ENCODE peak calls at places on chromosome 12, in five cellular contexts. M, V, S, Q and P are unnamed samples.

GRCh38 chr12:53171725-53172329 is 8.7 kb upstream of the ZNF740 start:
- DNase-seq in M (no peak), V (peak; percentile 34), Q (no peak), S (no peak), P (no peak)

GRCh38 chr12:122880668-122881067 is 15.3 kb downstream of the VPS37B start:
- DNase-seq in Q (no peak), M (no peak), V (peak; percentile 47), S (no peak), P (peak; percentile 65)

GRCh38 chr12:13227191-13227590 is 30.7 kb downstream of the EMP1 start:
- DNase-seq in V (no peak), M (no peak), Q (no peak), S (no peak), P (no peak)

GRCh38 chr12:14905269-14906004 is 19.8 kb upstream of the MGP start:
- DNase-seq in S (no peak), Q (no peak), V (no peak), M (no peak), P (no peak)

GRCh38 chr12:57000393-57000792 is 6.0 kb downstream of the ZBTB39 start:
- DNase-seq in M (peak; percentile 4), V (no peak), Q (no peak), S (no peak), P (no peak)

GRCh38 chr12:114963846-114964245 is 279.9 kb upstream of the TBX3 start:
- DNase-seq in V (no peak), M (no peak), S (no peak), Q (no peak), P (no peak)

GRCh38 chr12:126974779-126975178 is 1292.2 kb upstream of the TMEM132C start:
- DNase-seq in V (no peak), S (no peak), Q (no peak), M (peak; percentile 13), P (peak; percentile 29)

GRCh38 chr12:144650-145284 is 69.2 kb downstream of the SLC6A12 start:
- DNase-seq in M (no peak), S (no peak), V (no peak), Q (no peak), P (no peak)

GRCh38 chr12:124681779-124682391 is 114.5 kb upstream of the NCOR2 start:
- DNase-seq in V (peak; percentile 41), M (no peak), Q (no peak), S (no peak), P (peak; percentile 84)

GRCh38 chr12:31875609-31875964 is 83.6 kb upstream of the RESF1 start:
- DNase-seq in M (no peak), V (no peak), S (no peak), Q (no peak), P (no peak)

GRCh38 chr12:31274520-31275300 is 51.2 kb downstream of the SINHCAF start:
- DNase-seq in Q (no peak), V (no peak), S (no peak), M (no peak), P (no peak)

GRCh38 chr12:48750769-48751356 is 34.4 kb upstream of the CCNT1 start:
- DNase-seq in Q (no peak), S (no peak), M (no peak), V (no peak), P (no peak)

GRCh38 chr12:88579572-88579940 is 715 bp downstream of the KITLG start:
- DNase-seq in V (no peak), Q (no peak), M (no peak), S (peak; percentile 63), P (peak; percentile 29)

GRCh38 chr12:29944269-29945000 is 160.7 kb upstream of the TMTC1 start:
- DNase-seq in Q (no peak), M (no peak), V (no peak), S (no peak), P (no peak)

GRCh38 chr12:18492372-18493025 is 231.2 kb downstream of the PIK3C2G start:
- DNase-seq in S (no peak), Q (no peak), V (no peak), M (no peak), P (no peak)

GRCh38 chr12:132143328-132144071 is 619 bp downstream of the DDX51 start:
- DNase-seq in Q (no peak), M (no peak), V (no peak), S (no peak), P (no peak)

GRCh38 chr12:77847665-77848431 is 17.2 kb downstream of the NAV3 start:
- DNase-seq in V (no peak), Q (peak; percentile 26), S (no peak), M (no peak), P (no peak)
- TF ChIP-seq HDAC2 in V (no peak), Q (no peak), S (no peak), M (no peak), P (no peak)

DNA sequence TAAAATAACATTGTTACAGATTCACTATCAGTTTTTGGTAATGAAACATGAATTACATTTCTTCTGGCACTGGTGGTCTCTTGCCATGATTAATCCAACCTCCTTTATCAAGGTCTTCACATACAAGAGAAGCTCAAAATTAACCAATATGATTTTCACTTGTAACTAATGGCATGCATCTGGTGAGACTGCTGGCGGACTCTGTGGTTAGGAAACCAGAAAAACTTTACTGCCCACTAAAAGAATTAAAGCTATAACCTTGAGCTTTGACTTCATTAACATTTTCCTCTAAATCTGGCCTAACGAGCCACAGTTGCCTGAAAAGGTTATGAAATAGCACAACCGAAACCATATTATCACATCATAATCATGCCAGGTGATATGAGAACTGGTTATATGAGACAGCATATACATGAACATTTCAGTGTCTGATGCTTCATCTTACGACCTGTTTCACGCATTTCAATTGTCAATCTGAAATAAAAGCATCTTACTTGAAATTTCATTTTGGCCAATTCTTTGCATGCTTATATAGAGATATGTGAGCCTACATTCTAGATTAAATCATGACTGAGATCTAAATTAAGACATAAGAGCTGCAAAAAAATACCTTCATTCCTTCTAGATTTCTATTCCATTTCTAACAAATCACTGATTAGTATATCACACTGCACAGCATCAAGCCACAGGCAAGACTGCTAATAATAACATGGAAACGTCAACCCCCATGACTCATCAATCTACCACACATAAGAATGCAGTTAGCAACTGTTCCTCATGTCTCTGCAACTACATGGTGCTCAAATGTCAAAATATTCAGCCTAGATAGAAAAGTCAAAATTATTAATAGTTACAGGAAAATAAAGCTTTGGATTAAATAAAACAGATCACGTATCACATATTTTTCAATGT is 89.3 kb downstream of the OSBPL8 start:
- DNase-seq in Q (peak; percentile 25), S (no peak), M (peak; percentile 36), V (no peak), P (peak; percentile 51)
- TF ChIP-seq HDAC2 in Q (no peak), S (no peak), M (no peak), V (no peak), P (no peak)

GRCh38 chr12:94792690-94793089 is 142.3 kb upstream of the TMCC3 start:
- DNase-seq in S (no peak), Q (no peak), M (no peak), V (no peak), P (no peak)
- TF ChIP-seq HDAC2 in S (no peak), Q (no peak), M (no peak), V (no peak), P (no peak)

GRCh38 chr12:69641546-69641945 is 30.8 kb upstream of the LRRC10 start:
- DNase-seq in V (no peak), M (no peak), Q (no peak), S (no peak), P (no peak)

GRCh38 chr12:69644516-69644915 is 33.8 kb upstream of the LRRC10 start:
- DNase-seq in S (no peak), Q (no peak), M (no peak), V (no peak), P (no peak)

GRCh38 chr12:69642531-69642930 is 31.8 kb upstream of the LRRC10 start:
- DNase-seq in S (no peak), M (no peak), Q (no peak), V (no peak), P (no peak)

GRCh38 chr12:69645031-69645430 is 34.3 kb upstream of the LRRC10 start:
- DNase-seq in M (no peak), S (no peak), Q (no peak), V (no peak), P (no peak)

DNA sequence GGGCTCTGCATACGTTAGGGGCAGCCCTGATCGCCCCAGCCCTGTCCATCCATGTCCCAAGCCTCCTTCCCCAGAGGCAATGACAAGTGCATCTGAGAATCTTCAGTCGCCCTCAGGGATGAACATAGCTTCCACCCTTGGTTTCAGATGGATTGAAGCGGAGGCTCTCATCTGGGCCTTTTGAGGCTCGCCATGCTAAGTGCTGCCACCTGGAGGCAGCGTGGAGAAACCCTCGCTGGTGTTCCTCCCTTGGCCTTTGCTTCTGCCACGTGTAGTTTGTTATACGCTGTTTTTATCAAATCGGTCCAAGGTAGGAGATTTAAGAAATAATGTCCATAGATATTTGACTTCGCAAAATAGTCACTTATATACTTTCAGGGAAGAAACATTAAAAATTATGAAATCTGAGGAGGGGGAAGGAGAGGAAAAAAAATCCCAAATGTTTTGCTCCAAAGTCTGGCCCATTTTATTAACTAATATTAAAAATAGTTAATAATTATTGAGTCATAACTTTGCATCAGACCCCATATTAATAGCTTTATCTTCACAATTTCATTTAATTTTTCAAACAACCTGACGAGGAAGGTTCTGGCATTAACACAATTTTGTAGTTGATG is 28.8 kb upstream of the LRRC10 start:
- DNase-seq in M (peak; percentile 83), Q (peak; percentile 15), S (peak; percentile 77), V (peak; percentile 52), P (peak; percentile 79)
- TF ChIP-seq HDAC2 in M (no peak), Q (no peak), S (no peak), V (no peak), P (no peak)

GRCh38 chr12:75120202-75120774 is 89.4 kb downstream of the KCNC2 start:
- DNase-seq in S (no peak), V (no peak), M (no peak), Q (no peak), P (no peak)
- TF ChIP-seq HDAC2 in S (no peak), V (no peak), M (no peak), Q (no peak), P (no peak)

GRCh38 chr12:110001596-110001995 is 2.4 kb downstream of the ANKRD13A start:
- DNase-seq in S (no peak), M (no peak), V (no peak), Q (no peak), P (no peak)
- TF ChIP-seq HDAC2 in S (no peak), M (no peak), V (no peak), Q (no peak), P (no peak)

DNA sequence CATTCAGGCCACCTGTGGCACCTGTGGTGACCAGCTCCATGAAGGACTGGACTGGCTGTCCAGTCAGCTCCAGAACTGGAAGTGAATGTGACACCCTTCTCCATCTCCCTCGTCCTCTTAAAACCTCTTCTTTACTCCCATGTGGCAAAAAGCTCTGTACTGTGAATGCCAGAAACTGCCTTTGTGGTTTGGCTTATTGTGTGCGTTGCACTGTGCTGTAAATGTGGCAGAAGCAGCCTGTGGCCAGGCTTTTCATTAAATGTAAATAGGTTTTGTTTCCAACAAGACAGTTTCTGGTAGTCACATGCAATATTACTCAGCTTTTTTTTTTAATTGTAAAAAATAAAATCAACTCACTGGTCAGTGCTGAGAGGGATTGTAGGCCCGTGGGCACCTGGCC is 453.7 kb downstream of the ATP23 start:
- DNase-seq in Q (no peak), S (no peak), V (no peak), M (no peak), P (no peak)
- TF ChIP-seq HDAC2 in Q (no peak), S (no peak), V (no peak), M (no peak), P (no peak)

GRCh38 chr12:41189395-41190251 is 1.5 kb downstream of the PDZRN4 start:
- DNase-seq in V (no peak), M (no peak), Q (no peak), S (peak; percentile 55), P (no peak)
- TF ChIP-seq HDAC2 in V (no peak), M (no peak), Q (no peak), S (no peak), P (no peak)

GRCh38 chr12:27780612-27781408 is 774 bp upstream of the MANSC4 start:
- DNase-seq in S (peak; percentile 79), V (peak; percentile 20), M (peak; percentile 30), Q (no peak), P (peak; percentile 27)
- TF ChIP-seq HDAC2 in S (no peak), V (no peak), M (no peak), Q (no peak), P (no peak)